ENCODE peak calls at places on chromosomes 16 and 17, in nine cellular contexts. W is stomach, F is HL-60, E is HCT116, O is prostate gland, D is breast epithelium, Y is H1, Z is transverse colon, J is sigmoid colon. Q is an unnamed sample.

GRCh38 chr16:66439051-66439730 is 12.1 kb downstream of the BEAN1 start:
- DNase-seq in Y (no peak), E (no peak), J (no peak), Z (no peak), O (no peak), W (no peak), D (no peak), F (no peak), Q (no peak)

GRCh38 chr16:53925011-53925410 is 221.1 kb downstream of the FTO start:
- DNase-seq in E (no peak), W (no peak), Z (no peak), O (no peak), J (no peak), Y (no peak), D (no peak), F (peak), Q (no peak)

GRCh38 chr17:16456770-16457316 is 35.1 kb downstream of the LRRC75A start:
- DNase-seq in J (no peak), O (no peak), D (no peak), W (no peak), E (no peak), F (no peak), Z (no peak), Y (no peak), Q (no peak)

GRCh38 chr17:50596191-50597037 is 35.9 kb downstream of the CACNA1G start:
- DNase-seq in O (no peak), E (no peak), Y (peak), W (no peak), D (no peak), F (no peak), Z (peak), J (no peak), Q (no peak)

GRCh38 chr16:89827383-89828198 is 684 bp upstream of the SPIRE2 start:
- DNase-seq in Z (peak), E (peak), Y (no peak), D (peak), F (no peak), W (peak), J (no peak), O (peak), Q (no peak)

GRCh38 chr17:16491131-16491702 is 776 bp downstream of the LRRC75A start:
- DNase-seq in E (no peak), J (no peak), Z (peak), Y (no peak), D (no peak), W (peak), O (no peak), F (no peak), Q (no peak)

GRCh38 chr17:1222321-1222720 is 42.5 kb upstream of the ABR start:
- DNase-seq in D (no peak), Z (no peak), J (no peak), W (no peak), O (no peak), Y (no peak), E (no peak), F (no peak), Q (no peak)

GRCh38 chr17:66040402-66040801 is 151.5 kb downstream of the CEP112 start:
- DNase-seq in Y (no peak), Z (no peak), E (peak), O (no peak), F (no peak), D (no peak), W (no peak), J (no peak), Q (no peak)

GRCh38 chr16:86261379-86261778 is 248.9 kb upstream of the FOXF1 start:
- DNase-seq in F (peak), D (no peak), W (no peak), Z (no peak), O (no peak), J (no peak), Y (no peak), E (peak), Q (no peak)

GRCh38 chr17:19447085-19447583 is 36.1 kb downstream of the RNF112 start:
- DNase-seq in Y (no peak), E (peak), F (no peak), J (peak), Z (peak), W (peak), O (peak), D (peak), Q (no peak)

GRCh38 chr17:199195-199604 is 17.8 kb upstream of the DOC2B start:
- DNase-seq in J (peak), Z (no peak), O (no peak), W (no peak), E (no peak), Y (no peak), D (no peak), F (no peak), Q (no peak)

GRCh38 chr17:31313982-31314787 is at the start of gene EVI2B:
- DNase-seq in F (peak), J (no peak), E (no peak), D (no peak), W (no peak), O (no peak), Z (no peak), Y (no peak), Q (no peak)

GRCh38 chr17:42288078-42288984 is at the start of gene STAT5A:
- DNase-seq in D (peak), W (peak), Y (no peak), E (no peak), F (no peak), J (peak), Z (peak), O (peak), Q (peak)

GRCh38 chr16:11621920-11622651 is 35.4 kb upstream of the LITAF start:
- DNase-seq in W (no peak), E (no peak), D (no peak), O (no peak), J (no peak), Y (no peak), F (no peak), Z (no peak), Q (no peak)

DNA sequence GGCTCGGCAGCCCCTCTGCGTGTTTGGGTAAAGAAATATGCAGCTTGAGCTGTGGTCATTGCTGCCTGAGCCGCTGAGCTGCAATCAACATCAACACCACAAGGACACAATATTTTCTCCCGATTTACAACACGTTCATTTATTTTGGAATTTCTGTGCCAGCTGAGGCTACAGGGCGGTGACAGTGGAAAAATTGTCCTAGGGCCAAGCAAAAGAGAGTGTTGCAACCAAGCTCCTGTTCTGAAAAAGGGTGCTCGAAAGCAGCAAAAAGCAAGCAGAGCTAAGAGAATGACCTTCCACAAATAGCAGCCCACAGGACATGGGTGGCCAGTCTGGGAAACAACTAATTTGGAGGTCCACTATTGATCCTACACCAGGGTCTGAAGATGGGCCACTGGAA is 35.4 kb upstream of the NOG start:
- DNase-seq in D (no peak), W (no peak), F (no peak), J (no peak), E (no peak), Z (no peak), Y (no peak), O (no peak), Q (no peak)
- H3K27ac ChIP-seq in D (no peak), W (no peak), F (no peak), J (no peak), E (no peak), Z (no peak), Y (no peak), O (no peak), Q (no peak)

GRCh38 chr17:21362331-21362931 is 13.7 kb upstream of the KCNJ12 start:
- DNase-seq in O (no peak), J (no peak), E (no peak), Y (no peak), Z (no peak), D (no peak), W (no peak), F (no peak), Q (no peak)
- TF ChIP-seq POLR2AphosphoS5 in O (no peak), J (no peak), E (no peak), Y (no peak), Z (no peak), D (no peak), W (no peak), F (no peak), Q (no peak)

GRCh38 chr17:5110816-5111215 is 862 bp downstream of the ZNF232 start:
- DNase-seq in O (no peak), Z (no peak), J (no peak), Y (no peak), F (no peak), W (no peak), D (no peak), E (no peak), Q (no peak)
- H3K27ac ChIP-seq in O (no peak), Z (no peak), J (no peak), Y (no peak), F (no peak), W (no peak), D (peak), E (no peak), Q (peak)

GRCh38 chr16:85151603-85152413 is 39.5 kb upstream of the CIBAR2 start:
- DNase-seq in Z (peak), Y (no peak), O (peak), F (no peak), J (peak), E (no peak), D (peak), W (peak), Q (no peak)
- TF ChIP-seq POLR2AphosphoS5 in Z (no peak), Y (no peak), O (peak), F (no peak), J (peak), E (no peak), D (no peak), W (peak), Q (no peak)

DNA sequence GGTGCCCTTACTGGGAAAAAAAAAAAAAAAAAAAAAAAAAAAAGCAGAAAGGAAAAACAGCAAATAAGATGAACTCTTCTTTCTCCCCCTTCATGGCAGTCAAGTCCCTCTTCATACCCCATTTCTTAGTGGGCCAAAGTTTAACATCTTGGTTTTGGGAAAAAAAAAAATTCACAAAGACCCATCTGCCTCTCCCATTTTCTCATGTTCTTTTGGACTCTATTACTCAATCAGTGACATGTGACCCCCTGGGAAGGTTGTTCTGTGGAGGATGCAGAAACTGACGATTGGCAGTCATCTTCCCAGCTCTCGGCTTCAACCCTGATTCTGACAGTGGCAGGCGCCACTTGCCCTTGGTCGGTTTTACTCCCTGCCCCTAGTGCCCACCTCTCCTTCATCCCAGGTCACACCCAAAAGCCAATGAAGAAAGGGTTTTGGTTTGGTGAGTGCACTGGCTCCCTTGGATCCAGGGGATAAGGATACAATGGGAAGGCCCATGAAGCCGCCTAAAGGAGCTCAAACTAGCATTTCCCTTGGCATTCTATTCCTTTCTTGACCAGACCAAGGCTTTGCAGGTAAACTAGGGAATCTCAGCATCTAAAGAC is 60.7 kb upstream of the TBX2 start:
- DNase-seq in J (no peak), O (no peak), W (no peak), E (no peak), Z (no peak), Y (no peak), F (no peak), D (no peak), Q (no peak)
- H3K27ac ChIP-seq in J (peak), O (no peak), W (peak), E (peak), Z (no peak), Y (no peak), F (no peak), D (no peak), Q (peak)

GRCh38 chr17:69305177-69305576 is 21.8 kb downstream of the ABCA5 start:
- DNase-seq in Z (no peak), O (no peak), E (no peak), Y (no peak), F (no peak), W (no peak), J (no peak), D (no peak), Q (no peak)
- TF ChIP-seq POLR2AphosphoS5 in Z (no peak), O (no peak), E (no peak), Y (no peak), F (no peak), W (no peak), J (no peak), D (no peak), Q (no peak)

GRCh38 chr16:56479469-56479868 is 28.1 kb downstream of the OGFOD1 start:
- DNase-seq in J (no peak), E (no peak), Z (no peak), W (no peak), D (no peak), O (no peak), F (no peak), Y (no peak), Q (no peak)
- H3K27ac ChIP-seq in J (no peak), E (no peak), Z (no peak), W (no peak), D (no peak), O (no peak), F (no peak), Y (no peak), Q (no peak)

GRCh38 chr16:14013145-14013570 is 58.0 kb upstream of the MRTFB start:
- DNase-seq in E (no peak), Z (no peak), F (no peak), D (no peak), O (no peak), Y (no peak), W (no peak), J (no peak), Q (no peak)

GRCh38 chr16:14014284-14014625 is 56.9 kb upstream of the MRTFB start:
- DNase-seq in E (no peak), F (no peak), O (no peak), D (no peak), W (no peak), Y (no peak), J (no peak), Z (no peak), Q (no peak)

GRCh38 chr16:14015017-14015416 is 56.1 kb upstream of the MRTFB start:
- DNase-seq in Z (no peak), O (no peak), Y (no peak), E (no peak), J (no peak), F (no peak), D (no peak), W (no peak), Q (no peak)

GRCh38 chr16:14015461-14015860 is 55.7 kb upstream of the MRTFB start:
- DNase-seq in J (no peak), W (no peak), Y (no peak), O (no peak), F (no peak), Z (no peak), D (no peak), E (no peak), Q (no peak)

GRCh38 chr16:14013571-14014283 is 57.4 kb upstream of the MRTFB start:
- DNase-seq in J (no peak), E (no peak), W (no peak), Z (no peak), Y (no peak), D (no peak), O (no peak), F (no peak), Q (no peak)
- TF ChIP-seq POLR2AphosphoS5 in J (peak), E (no peak), W (peak), Z (no peak), Y (no peak), D (no peak), O (no peak), F (no peak), Q (no peak)

GRCh38 chr17:55750750-55751641 is at the start of gene PCTP:
- DNase-seq in J (peak), D (peak), Z (peak), Y (peak), W (peak), F (peak), E (peak), O (peak), Q (peak)
- H3K27ac ChIP-seq in J (peak), D (peak), Z (peak), Y (no peak), W (peak), F (peak), E (peak), O (peak), Q (peak)

Q was measured in vagina.